ENCODE peak calls at places on chromosomes 2 and 18, in five cellular contexts. One of them, this sample, is unnamed.

GRCh38 chr2:88638743-88639142 is 11.5 kb upstream of the EIF2AK3 start:
- DNase-seq in CD8-positive, alpha-beta T cell: no peak
- DNase-seq in PC-9: no peak
- DNase-seq in kidney: no peak
- DNase-seq in ascending aorta: no peak
- DNase-seq in this sample: no peak

GRCh38 chr2:28717339-28717758 is 34.3 kb upstream of the PPP1CB start:
- DNase-seq in PC-9: peak; percentile 60
- DNase-seq in ascending aorta: peak; percentile 85
- DNase-seq in CD8-positive, alpha-beta T cell: no peak
- DNase-seq in kidney: no peak
- DNase-seq in this sample: peak; percentile 94

GRCh38 chr2:144015655-144016245 is 504.2 kb downstream of the ZEB2 start:
- DNase-seq in PC-9: no peak
- DNase-seq in ascending aorta: no peak
- DNase-seq in CD8-positive, alpha-beta T cell: no peak
- DNase-seq in kidney: no peak
- DNase-seq in this sample: peak; percentile 75

GRCh38 chr2:232142049-232142448 is 180.5 kb downstream of the DIS3L2 start:
- DNase-seq in ascending aorta: no peak
- DNase-seq in CD8-positive, alpha-beta T cell: no peak
- DNase-seq in PC-9: peak; percentile 5
- DNase-seq in kidney: no peak
- DNase-seq in this sample: peak; percentile 65

GRCh38 chr2:84782717-84783442 is 98.0 kb downstream of the TRABD2A start:
- DNase-seq in PC-9: no peak
- DNase-seq in kidney: no peak
- DNase-seq in CD8-positive, alpha-beta T cell: no peak
- DNase-seq in ascending aorta: no peak
- DNase-seq in this sample: no peak

GRCh38 chr2:168175469-168175868 is 71.9 kb downstream of the STK39 start:
- DNase-seq in ascending aorta: no peak
- DNase-seq in CD8-positive, alpha-beta T cell: no peak
- DNase-seq in PC-9: no peak
- DNase-seq in kidney: no peak
- DNase-seq in this sample: no peak

GRCh38 chr2:206274434-206275273 is at the start of gene ZDBF2:
- DNase-seq in ascending aorta: peak; percentile 66
- DNase-seq in CD8-positive, alpha-beta T cell: peak; percentile 62
- DNase-seq in kidney: peak; percentile 82
- DNase-seq in PC-9: peak; percentile 68
- DNase-seq in this sample: peak; percentile 82

GRCh38 chr18:51614967-51615571 is 417.6 kb upstream of the MEX3C start:
- DNase-seq in CD8-positive, alpha-beta T cell: no peak
- DNase-seq in PC-9: peak; percentile 41
- DNase-seq in kidney: peak; percentile 70
- DNase-seq in ascending aorta: no peak
- DNase-seq in this sample: no peak

GRCh38 chr2:232779935-232780334 is 3.6 kb upstream of the KCNJ13 start:
- DNase-seq in ascending aorta: no peak
- DNase-seq in kidney: no peak
- DNase-seq in CD8-positive, alpha-beta T cell: no peak
- DNase-seq in PC-9: no peak
- DNase-seq in this sample: no peak

GRCh38 chr2:131543385-131543891 is 15.8 kb downstream of the CCDC74A start:
- DNase-seq in PC-9: no peak
- DNase-seq in CD8-positive, alpha-beta T cell: no peak
- DNase-seq in ascending aorta: no peak
- DNase-seq in kidney: peak; percentile 57
- DNase-seq in this sample: no peak

GRCh38 chr18:45007531-45007930 is 326.8 kb downstream of the SETBP1 start:
- DNase-seq in PC-9: no peak
- DNase-seq in ascending aorta: no peak
- DNase-seq in CD8-positive, alpha-beta T cell: no peak
- DNase-seq in kidney: no peak
- DNase-seq in this sample: no peak

GRCh38 chr2:11827547-11827946 is 81.1 kb downstream of the LPIN1 start:
- DNase-seq in ascending aorta: no peak
- DNase-seq in CD8-positive, alpha-beta T cell: no peak
- DNase-seq in kidney: no peak
- DNase-seq in PC-9: no peak
- DNase-seq in this sample: no peak

GRCh38 chr2:160984426-160985077 is 175.7 kb upstream of the TANK start:
- DNase-seq in ascending aorta: no peak
- DNase-seq in CD8-positive, alpha-beta T cell: no peak
- DNase-seq in kidney: no peak
- DNase-seq in PC-9: no peak
- DNase-seq in this sample: peak; percentile 84

GRCh38 chr2:11155326-11156059 is at the start of gene SLC66A3:
- DNase-seq in ascending aorta: peak; percentile 88
- DNase-seq in CD8-positive, alpha-beta T cell: no peak
- DNase-seq in kidney: no peak
- DNase-seq in PC-9: no peak
- DNase-seq in this sample: peak; percentile 95

GRCh38 chr2:437772-438393 is 150.0 kb upstream of the ALKAL2 start:
- DNase-seq in ascending aorta: no peak
- DNase-seq in kidney: peak; percentile 79
- DNase-seq in PC-9: peak; percentile 61
- DNase-seq in CD8-positive, alpha-beta T cell: peak; percentile 84
- DNase-seq in this sample: no peak

GRCh38 chr2:37689751-37690150 is 18.3 kb upstream of the CDC42EP3 start:
- DNase-seq in kidney: no peak
- DNase-seq in CD8-positive, alpha-beta T cell: no peak
- DNase-seq in PC-9: no peak
- DNase-seq in ascending aorta: no peak
- DNase-seq in this sample: no peak

GRCh38 chr18:70464343-70465114 is 175.7 kb downstream of the SOCS6 start:
- DNase-seq in ascending aorta: peak; percentile 79
- DNase-seq in kidney: peak; percentile 86
- DNase-seq in PC-9: peak; percentile 60
- DNase-seq in CD8-positive, alpha-beta T cell: peak; percentile 56
- DNase-seq in this sample: peak; percentile 78

GRCh38 chr2:75801234-75801982 is 90.7 kb upstream of the GCFC2 start:
- DNase-seq in PC-9: no peak
- DNase-seq in ascending aorta: no peak
- DNase-seq in CD8-positive, alpha-beta T cell: no peak
- DNase-seq in kidney: no peak
- DNase-seq in this sample: no peak

GRCh38 chr2:3076848-3077735 is 300.5 kb downstream of the EIPR1 start:
- DNase-seq in kidney: peak; percentile 32
- DNase-seq in CD8-positive, alpha-beta T cell: no peak
- DNase-seq in ascending aorta: no peak
- DNase-seq in PC-9: no peak
- DNase-seq in this sample: no peak

GRCh38 chr2:150485871-150486538 is 1.5 kb downstream of the RND3 start:
- DNase-seq in kidney: peak; percentile 94
- DNase-seq in ascending aorta: peak; percentile 92
- DNase-seq in CD8-positive, alpha-beta T cell: no peak
- DNase-seq in PC-9: peak; percentile 71
- DNase-seq in this sample: peak; percentile 73

GRCh38 chr2:171004363-171004762 is 75.3 kb downstream of the GORASP2 start:
- DNase-seq in CD8-positive, alpha-beta T cell: no peak
- DNase-seq in kidney: no peak
- DNase-seq in ascending aorta: no peak
- DNase-seq in PC-9: no peak
- DNase-seq in this sample: no peak

GRCh38 chr2:213238753-213239591 is 45.3 kb upstream of the SPAG16 start:
- DNase-seq in PC-9: peak; percentile 56
- DNase-seq in kidney: no peak
- DNase-seq in ascending aorta: peak; percentile 70
- DNase-seq in CD8-positive, alpha-beta T cell: no peak
- DNase-seq in this sample: peak; percentile 96

GRCh38 chr2:135532581-135532980 is 1.3 kb downstream of the R3HDM1 start:
- DNase-seq in PC-9: no peak
- DNase-seq in kidney: no peak
- DNase-seq in CD8-positive, alpha-beta T cell: no peak
- DNase-seq in ascending aorta: no peak
- DNase-seq in this sample: no peak

GRCh38 chr2:98453531-98453930 is 8.9 kb downstream of the INPP4A start:
- DNase-seq in kidney: no peak
- DNase-seq in PC-9: no peak
- DNase-seq in ascending aorta: no peak
- DNase-seq in CD8-positive, alpha-beta T cell: peak; percentile 44
- DNase-seq in this sample: no peak
- H3K4me1 ChIP-seq in kidney: no peaks in the 10 kb centered on the region
- H3K4me1 ChIP-seq in PC-9: peaks cover 40% of the 10 kb centered on the region
- H3K4me1 ChIP-seq in ascending aorta: no peaks in the 10 kb centered on the region
- H3K4me1 ChIP-seq in CD8-positive, alpha-beta T cell: peaks cover 98% of the 10 kb centered on the region
- H3K4me1 ChIP-seq in this sample: no peaks in the 10 kb centered on the region

GRCh38 chr2:172103471-172104292 is 982 bp upstream of the DLX2 start:
- DNase-seq in kidney: peak; percentile 87
- DNase-seq in PC-9: peak; percentile 97
- DNase-seq in CD8-positive, alpha-beta T cell: peak; percentile 82
- DNase-seq in ascending aorta: peak; percentile 82
- DNase-seq in this sample: peak; percentile 89
- H3K4me1 ChIP-seq in kidney: peaks cover 10% of the 10 kb centered on the region
- H3K4me1 ChIP-seq in PC-9: peaks cover 24% of the 10 kb centered on the region
- H3K4me1 ChIP-seq in CD8-positive, alpha-beta T cell: peaks cover 77% of the 10 kb centered on the region
- H3K4me1 ChIP-seq in ascending aorta: peaks cover 13% of the 10 kb centered on the region
- H3K4me1 ChIP-seq in this sample: peaks cover 19% of the 10 kb centered on the region

GRCh38 chr2:219459460-219460311 is 25.0 kb downstream of the SPEG start:
- DNase-seq in kidney: peak; percentile 77
- DNase-seq in PC-9: peak; percentile 50
- DNase-seq in CD8-positive, alpha-beta T cell: peak; percentile 62
- DNase-seq in ascending aorta: peak; percentile 87
- DNase-seq in this sample: peak; percentile 70

GRCh38 chr2:219462349-219462748 is 27.7 kb downstream of the SPEG start:
- DNase-seq in PC-9: no peak
- DNase-seq in CD8-positive, alpha-beta T cell: no peak
- DNase-seq in ascending aorta: no peak
- DNase-seq in kidney: no peak
- DNase-seq in this sample: no peak

GRCh38 chr2:219460424-219460926 is 25.8 kb downstream of the SPEG start:
- DNase-seq in ascending aorta: peak; percentile 96
- DNase-seq in CD8-positive, alpha-beta T cell: no peak
- DNase-seq in kidney: peak; percentile 75
- DNase-seq in PC-9: no peak
- DNase-seq in this sample: peak; percentile 92

GRCh38 chr2:219461669-219462068 is 27.0 kb downstream of the SPEG start:
- DNase-seq in PC-9: no peak
- DNase-seq in kidney: peak; percentile 62
- DNase-seq in CD8-positive, alpha-beta T cell: no peak
- DNase-seq in ascending aorta: no peak
- DNase-seq in this sample: no peak

GRCh38 chr2:219461061-219461514 is 26.4 kb downstream of the SPEG start:
- DNase-seq in PC-9: no peak
- DNase-seq in kidney: no peak
- DNase-seq in ascending aorta: peak; percentile 89
- DNase-seq in CD8-positive, alpha-beta T cell: no peak
- DNase-seq in this sample: peak; percentile 49
- H3K4me1 ChIP-seq in PC-9: peaks cover 21% of the 10 kb centered on the region
- H3K4me1 ChIP-seq in kidney: no peaks in the 10 kb centered on the region
- H3K4me1 ChIP-seq in ascending aorta: peaks cover 35% of the 10 kb centered on the region
- H3K4me1 ChIP-seq in CD8-positive, alpha-beta T cell: no peaks in the 10 kb centered on the region
- H3K4me1 ChIP-seq in this sample: peaks cover 48% of the 10 kb centered on the region

GRCh38 chr2:240992572-240993291 is 5.7 kb upstream of the SNED1 start:
- DNase-seq in ascending aorta: peak; percentile 60
- DNase-seq in PC-9: no peak
- DNase-seq in kidney: peak; percentile 67
- DNase-seq in CD8-positive, alpha-beta T cell: peak; percentile 57
- DNase-seq in this sample: no peak
- H3K4me1 ChIP-seq in ascending aorta: peaks cover 52% of the 10 kb centered on the region
- H3K4me1 ChIP-seq in PC-9: peaks cover 16% of the 10 kb centered on the region
- H3K4me1 ChIP-seq in kidney: peaks cover 4% of the 10 kb centered on the region
- H3K4me1 ChIP-seq in CD8-positive, alpha-beta T cell: peaks cover 21% of the 10 kb centered on the region
- H3K4me1 ChIP-seq in this sample: no peaks in the 10 kb centered on the region

GRCh38 chr18:12890500-12890899 is 6.5 kb upstream of the PTPN2 start:
- DNase-seq in PC-9: peak; percentile 22
- DNase-seq in CD8-positive, alpha-beta T cell: no peak
- DNase-seq in ascending aorta: no peak
- DNase-seq in kidney: no peak
- DNase-seq in this sample: no peak
- H3K4me1 ChIP-seq in PC-9: peaks cover 41% of the 10 kb centered on the region
- H3K4me1 ChIP-seq in CD8-positive, alpha-beta T cell: no peaks in the 10 kb centered on the region
- H3K4me1 ChIP-seq in ascending aorta: no peaks in the 10 kb centered on the region
- H3K4me1 ChIP-seq in kidney: no peaks in the 10 kb centered on the region
- H3K4me1 ChIP-seq in this sample: no peaks in the 10 kb centered on the region

GRCh38 chr2:45700407-45701013 is 49.0 kb downstream of the PRKCE start:
- DNase-seq in CD8-positive, alpha-beta T cell: no peak
- DNase-seq in ascending aorta: no peak
- DNase-seq in PC-9: no peak
- DNase-seq in kidney: no peak
- DNase-seq in this sample: no peak

GRCh38 chr2:45699032-45699658 is 47.7 kb downstream of the PRKCE start:
- DNase-seq in PC-9: no peak
- DNase-seq in CD8-positive, alpha-beta T cell: no peak
- DNase-seq in kidney: no peak
- DNase-seq in ascending aorta: no peak
- DNase-seq in this sample: no peak

GRCh38 chr2:45698538-45698937 is 47.1 kb downstream of the PRKCE start:
- DNase-seq in kidney: no peak
- DNase-seq in ascending aorta: no peak
- DNase-seq in PC-9: no peak
- DNase-seq in CD8-positive, alpha-beta T cell: no peak
- DNase-seq in this sample: no peak

GRCh38 chr2:45696708-45697107 is 45.2 kb downstream of the PRKCE start:
- DNase-seq in PC-9: no peak
- DNase-seq in kidney: no peak
- DNase-seq in CD8-positive, alpha-beta T cell: no peak
- DNase-seq in ascending aorta: no peak
- DNase-seq in this sample: no peak

DNA sequence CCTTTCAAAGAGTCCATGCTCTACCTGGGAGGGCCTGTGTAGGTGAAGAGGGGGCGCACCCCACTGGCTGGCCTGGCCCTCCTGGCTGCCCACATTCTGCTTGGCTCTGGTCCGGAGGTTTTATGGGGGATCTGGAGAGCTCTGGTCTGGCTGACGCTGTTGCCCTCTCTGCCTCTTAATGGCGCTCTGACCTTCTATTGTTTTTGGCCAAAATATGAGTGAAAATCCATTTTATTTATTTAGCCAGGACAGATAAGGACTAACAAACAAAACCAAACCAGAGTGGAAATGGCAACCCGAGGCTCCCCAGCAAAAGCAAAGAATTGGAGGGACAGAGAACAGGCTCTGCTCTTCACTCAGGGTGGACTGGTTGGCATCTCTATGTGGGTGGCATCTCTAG is 45.7 kb downstream of the PRKCE start:
- DNase-seq in CD8-positive, alpha-beta T cell: no peak
- DNase-seq in kidney: no peak
- DNase-seq in ascending aorta: no peak
- DNase-seq in PC-9: no peak
- DNase-seq in this sample: no peak
- H3K4me1 ChIP-seq in CD8-positive, alpha-beta T cell: no peaks in the 10 kb centered on the region
- H3K4me1 ChIP-seq in kidney: no peaks in the 10 kb centered on the region
- H3K4me1 ChIP-seq in ascending aorta: no peaks in the 10 kb centered on the region
- H3K4me1 ChIP-seq in PC-9: peaks cover 19% of the 10 kb centered on the region
- H3K4me1 ChIP-seq in this sample: peaks cover 10% of the 10 kb centered on the region

DNA sequence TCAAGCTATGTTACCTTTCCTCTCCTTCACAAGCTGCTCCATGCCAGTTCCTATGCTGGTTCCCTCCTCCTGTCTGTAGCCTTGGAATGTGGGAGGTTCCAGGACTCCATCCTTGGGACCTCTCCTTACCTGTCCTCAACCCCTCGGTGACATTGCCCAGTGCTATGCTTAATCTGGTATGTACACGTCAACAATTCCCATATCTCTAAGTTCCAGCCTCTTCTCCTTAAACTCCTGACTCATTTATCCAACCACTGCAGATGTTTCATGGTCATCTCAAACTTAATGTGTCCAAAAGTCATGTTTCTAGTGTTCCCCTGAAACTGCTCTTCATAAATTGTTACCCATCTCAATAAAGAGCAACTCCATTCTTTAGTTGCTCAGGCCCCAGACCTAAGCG is 160.8 kb downstream of the TNS1 start:
- DNase-seq in kidney: no peak
- DNase-seq in CD8-positive, alpha-beta T cell: no peak
- DNase-seq in ascending aorta: no peak
- DNase-seq in PC-9: no peak
- DNase-seq in this sample: no peak
- H3K4me1 ChIP-seq in kidney: peaks cover 38% of the 10 kb centered on the region
- H3K4me1 ChIP-seq in CD8-positive, alpha-beta T cell: no peaks in the 10 kb centered on the region
- H3K4me1 ChIP-seq in ascending aorta: peaks cover 22% of the 10 kb centered on the region
- H3K4me1 ChIP-seq in PC-9: no peaks in the 10 kb centered on the region
- H3K4me1 ChIP-seq in this sample: peaks cover 39% of the 10 kb centered on the region